ENCODE peak calls at places on chromosomes 12 and 14, in four cellular contexts. N is GM12878, S is HepG2, C is H1. K is an unnamed sample.

GRCh38 chr12:28879379-28879778 is 269.7 kb upstream of the FAR2 start:
- DNase-seq in N (no peak), S (no peak), C (no peak), K (no peak)

GRCh38 chr12:92624236-92624635 is 78.6 kb upstream of the PLEKHG7 start:
- DNase-seq in N (no peak), S (no peak), C (no peak), K (no peak)

GRCh38 chr12:105057174-105057573 is 27.1 kb downstream of the ALDH1L2 start:
- DNase-seq in N (no peak), S (no peak), C (no peak), K (no peak)

GRCh38 chr14:88463318-88463717 is 77.9 kb downstream of the SPATA7 start:
- DNase-seq in N (no peak), S (peak; percentile 53), C (no peak), K (no peak)

GRCh38 chr14:98594156-98594555 is 677.8 kb downstream of the BCL11B start:
- DNase-seq in N (no peak), S (no peak), C (no peak), K (no peak)

GRCh38 chr12:2190896-2191533 is 138.2 kb downstream of the CACNA1C start:
- DNase-seq in N (no peak), S (no peak), C (no peak), K (no peak)

GRCh38 chr12:92079054-92079385 is 66.6 kb downstream of the BTG1 start:
- DNase-seq in N (no peak), S (no peak), C (no peak), K (no peak)

GRCh38 chr12:81378601-81379000 is 300.7 kb downstream of the ACSS3 start:
- DNase-seq in N (no peak), S (no peak), C (no peak), K (no peak)

GRCh38 chr12:62977419-62977818 is 42.5 kb upstream of the PPM1H start:
- DNase-seq in N (no peak), S (no peak), C (no peak), K (no peak)

GRCh38 chr14:61543946-61544345 is 151.4 kb upstream of the HIF1A start:
- DNase-seq in N (no peak), S (no peak), C (no peak), K (no peak)

GRCh38 chr14:52399886-52400599 is 85.9 kb downstream of the PTGER2 start:
- DNase-seq in N (no peak), S (no peak), C (no peak), K (no peak)

GRCh38 chr12:48151103-48151771 is 6.1 kb downstream of the ASB8 start:
- DNase-seq in N (no peak), S (no peak), C (no peak), K (no peak)

GRCh38 chr12:96108321-96108720 is 72.9 kb upstream of the LTA4H start:
- DNase-seq in N (no peak), S (no peak), C (no peak), K (peak; percentile 22)

GRCh38 chr14:94163806-94164205 is 10.3 kb upstream of the PPP4R4 start:
- DNase-seq in N (no peak), S (no peak), C (no peak), K (no peak)

GRCh38 chr12:110698171-110698902 is 9.4 kb upstream of the HVCN1 start:
- DNase-seq in N (peak; percentile 90), S (peak; percentile 81), C (peak; percentile 69), K (peak; percentile 59)

GRCh38 chr14:94555991-94556390 is 5.3 kb upstream of the SERPINA4 start:
- DNase-seq in N (no peak), S (no peak), C (no peak), K (no peak)

GRCh38 chr12:59820594-59821011 is 224.8 kb downstream of the SLC16A7 start:
- DNase-seq in N (no peak), S (no peak), C (no peak), K (no peak)

GRCh38 chr14:97408937-97409860 is 612.0 kb downstream of the VRK1 start:
- DNase-seq in N (peak; percentile 27), S (no peak), C (no peak), K (no peak)

GRCh38 chr12:104720346-104721064 is 237.6 kb downstream of the SLC41A2 start:
- DNase-seq in N (no peak), S (no peak), C (no peak), K (no peak)

GRCh38 chr14:105244334-105244733 is 4.0 kb upstream of the BTBD6 start:
- DNase-seq in N (no peak), S (no peak), C (no peak), K (no peak)

GRCh38 chr12:105861232-105861631 is 277.5 kb downstream of the NUAK1 start:
- DNase-seq in N (no peak), S (no peak), C (no peak), K (peak; percentile 47)

GRCh38 chr14:90005939-90006530 is 50.3 kb downstream of the TDP1 start:
- DNase-seq in N (no peak), S (no peak), C (no peak), K (no peak)

GRCh38 chr12:64884728-64885127 is 60.3 kb downstream of the TBC1D30 start:
- DNase-seq in N (no peak), S (no peak), C (no peak), K (no peak)

GRCh38 chr12:121789800-121790748 is 3.4 kb downstream of the RHOF start:
- DNase-seq in N (peak; percentile 70), S (no peak), C (no peak), K (no peak)

GRCh38 chr14:103522028-103522581 is 525 bp downstream of the CKB start:
- DNase-seq in N (no peak), S (no peak), C (no peak), K (no peak)

GRCh38 chr14:36021926-36022325 is 154.6 kb downstream of the PTCSC3 start:
- DNase-seq in N (no peak), S (no peak), C (no peak), K (no peak)
- TF ChIP-seq SUZ12 in N (no peak), S (no peak), C (no peak), K (no peak)

GRCh38 chr12:133073836-133074235 is 6.9 kb upstream of the ZNF140 start:
- DNase-seq in N (no peak), S (no peak), C (no peak), K (no peak)
- H3K9me3 ChIP-seq in N (peaks cover 11% of the 10 kb centered on the region), S (peaks cover 84% of the 10 kb centered on the region), C (peaks cover 71% of the 10 kb centered on the region), K (peaks cover 76% of the 10 kb centered on the region)

GRCh38 chr14:101729382-101729781 is 32.1 kb upstream of the PPP2R5C start:
- DNase-seq in N (no peak), S (no peak), C (no peak), K (no peak)

GRCh38 chr14:101733211-101733610 is 28.3 kb upstream of the PPP2R5C start:
- DNase-seq in N (no peak), S (no peak), C (no peak), K (no peak)

GRCh38 chr14:101730626-101731186 is 30.8 kb upstream of the PPP2R5C start:
- DNase-seq in N (no peak), S (no peak), C (no peak), K (no peak)

GRCh38 chr14:101732128-101732527 is 29.4 kb upstream of the PPP2R5C start:
- DNase-seq in N (no peak), S (no peak), C (no peak), K (no peak)

DNA sequence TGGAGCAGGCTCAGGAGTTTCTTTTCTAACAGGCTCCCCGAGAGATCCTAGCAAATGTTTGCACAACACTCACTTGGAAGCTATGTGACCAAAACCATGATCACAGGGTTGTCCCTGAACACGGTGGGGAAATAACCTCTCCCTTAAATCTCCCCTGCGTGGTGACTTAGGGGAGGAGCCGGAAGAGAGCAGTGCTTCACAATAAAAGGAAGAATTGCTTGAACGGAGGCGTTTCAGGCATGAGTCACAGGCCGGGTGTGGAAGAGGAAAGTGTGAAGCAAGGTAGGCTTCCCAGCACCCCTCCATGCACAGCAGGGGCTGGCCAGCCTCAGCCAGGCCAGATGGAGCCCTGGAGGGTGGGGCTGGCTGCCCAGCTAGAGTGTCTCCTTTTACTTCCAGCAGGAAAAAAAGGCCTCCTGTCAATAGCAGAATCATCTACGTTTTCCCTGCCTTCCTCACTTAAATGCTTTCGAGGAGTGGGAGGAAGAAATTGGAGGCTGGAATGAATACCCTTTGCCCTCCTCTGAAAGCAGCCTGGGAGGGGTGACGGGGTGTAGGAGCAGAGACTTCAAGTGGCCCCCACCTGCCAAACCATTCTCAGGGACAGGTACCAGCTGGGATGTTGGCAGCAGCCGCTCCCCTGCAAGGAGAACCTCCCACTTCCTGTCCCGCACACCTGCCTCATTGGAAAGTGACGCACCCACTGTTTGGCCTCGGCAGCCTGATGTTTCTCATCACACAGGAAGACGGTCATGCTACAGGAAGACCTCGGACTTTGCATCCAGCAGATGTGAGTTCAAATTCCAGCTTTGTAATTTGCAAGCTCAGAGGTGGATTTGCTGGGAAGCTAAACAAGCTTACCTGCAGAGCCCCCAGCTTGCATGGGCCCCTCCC is 30.1 kb upstream of the PPP2R5C start:
- DNase-seq in N (peak; percentile 48), S (peak; percentile 90), C (no peak), K (no peak)
- H3K9ac ChIP-seq in N (peak overlapping the region; percentile 46), S (peak overlapping the region; percentile 60), C (no peak overlapping the region), K (peak overlapping the region; percentile 21)

GRCh38 chr12:3727354-3727753 is 25.6 kb downstream of the CRACR2A start:
- DNase-seq in N (no peak), S (no peak), C (no peak), K (no peak)

GRCh38 chr12:3722368-3722767 is 30.5 kb downstream of the CRACR2A start:
- DNase-seq in N (no peak), S (no peak), C (no peak), K (no peak)

GRCh38 chr12:3726455-3726854 is 26.5 kb downstream of the CRACR2A start:
- DNase-seq in N (no peak), S (no peak), C (no peak), K (no peak)

GRCh38 chr12:3725267-3726115 is 27.4 kb downstream of the CRACR2A start:
- DNase-seq in N (no peak), S (no peak), C (no peak), K (peak; percentile 80)

DNA sequence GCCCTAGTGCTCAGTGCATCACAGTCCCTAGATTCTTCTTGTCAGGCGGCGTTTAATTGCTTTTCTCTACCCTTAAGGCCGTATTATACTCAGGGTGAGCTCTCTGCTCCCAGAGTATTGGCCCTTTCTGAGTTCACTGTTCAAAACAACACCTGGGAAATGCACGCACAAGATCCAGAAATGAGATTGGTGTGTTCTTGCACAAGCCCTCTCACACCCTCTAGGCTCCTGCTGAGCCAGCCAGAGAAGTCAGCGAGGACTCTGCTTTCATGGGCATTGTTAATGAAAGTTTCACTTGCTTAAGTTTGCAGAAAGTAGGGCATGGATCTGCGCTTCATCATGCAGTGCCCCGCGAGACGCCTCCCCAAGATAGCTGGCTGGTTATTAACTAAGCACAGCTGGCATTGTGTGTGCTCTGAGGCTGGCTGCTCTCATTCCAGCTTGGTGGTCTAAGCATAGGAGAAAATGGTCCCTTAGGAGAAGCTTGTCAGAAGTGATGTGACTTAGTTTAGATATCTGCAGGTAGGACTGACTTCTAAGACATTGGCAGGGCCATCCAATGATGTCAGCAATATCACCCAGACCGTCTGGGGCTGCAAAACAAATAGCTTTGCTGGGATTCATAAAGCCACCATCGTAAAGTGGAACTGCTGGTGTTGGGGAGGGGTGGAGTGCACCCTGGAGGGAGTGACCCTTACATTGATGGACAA is 28.7 kb downstream of the CRACR2A start:
- DNase-seq in N (no peak), S (no peak), C (no peak), K (no peak)
- TF ChIP-seq SUZ12 in N (no peak), S (no peak), C (no peak), K (no peak)

DNA sequence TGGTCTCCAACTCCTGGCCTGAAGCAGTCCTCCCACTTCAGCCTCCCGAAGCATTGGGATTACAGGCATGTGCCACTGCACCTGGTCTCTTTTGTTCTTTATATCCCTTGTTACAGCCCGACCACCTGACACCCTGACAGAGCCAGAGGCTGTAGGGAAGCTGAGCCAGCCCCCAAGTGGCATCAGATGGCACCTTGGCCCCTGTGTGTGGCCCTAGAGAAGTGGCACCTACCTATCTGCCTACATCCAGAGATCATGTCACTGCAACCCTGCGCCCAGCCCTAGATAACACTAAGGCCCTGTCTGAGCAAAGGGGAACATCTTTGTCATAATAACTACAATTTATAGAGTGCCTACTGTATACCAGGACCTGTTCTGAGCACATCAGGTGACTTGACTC is 235.0 kb downstream of the AACS start:
- DNase-seq in N (no peak), S (no peak), C (no peak), K (no peak)
- H3K9me3 ChIP-seq in N (no peaks in the 10 kb centered on the region), S (no peaks in the 10 kb centered on the region), C (peaks cover 2% of the 10 kb centered on the region), K (no peaks in the 10 kb centered on the region)

GRCh38 chr12:66740257-66740656 is 61.4 kb upstream of the GRIP1 start:
- DNase-seq in N (no peak), S (no peak), C (no peak), K (no peak)
- H3K9ac ChIP-seq in N (no peak overlapping the region), S (no peak overlapping the region), C (no peak overlapping the region), K (no peak overlapping the region)

K was measured in NT2/D1.